ENCODE peak calls at places on chromosomes 7 and 10, in five cellular contexts. One of them, this sample, is unnamed.

GRCh38 chr7:90430614-90431445 is 27.6 kb downstream of the CLDN12 start:
- DNase-seq in cardiac muscle cell: peak
- DNase-seq in HFF-Myc: no peak
- DNase-seq in activated B cell treated with CpG ODN at 0.5 μM for 24 hours: no peak
- DNase-seq in cardiac fibroblast: no peak
- DNase-seq in this sample: no peak

GRCh38 chr10:118669020-118669766 is 73.7 kb upstream of the PRLHR start:
- DNase-seq in cardiac muscle cell: peak
- DNase-seq in HFF-Myc: peak
- DNase-seq in activated B cell treated with CpG ODN at 0.5 μM for 24 hours: no peak
- DNase-seq in cardiac fibroblast: peak
- DNase-seq in this sample: peak

GRCh38 chr7:139830779-139831498 is 1.9 kb downstream of the TBXAS1 start:
- DNase-seq in cardiac muscle cell: no peak
- DNase-seq in HFF-Myc: no peak
- DNase-seq in activated B cell treated with CpG ODN at 0.5 μM for 24 hours: no peak
- DNase-seq in cardiac fibroblast: no peak
- DNase-seq in this sample: no peak

GRCh38 chr7:2715341-2716231 is 27.6 kb downstream of the AMZ1 start:
- DNase-seq in cardiac muscle cell: no peak
- DNase-seq in HFF-Myc: no peak
- DNase-seq in activated B cell treated with CpG ODN at 0.5 μM for 24 hours: no peak
- DNase-seq in cardiac fibroblast: no peak
- DNase-seq in this sample: no peak

GRCh38 chr7:14233026-14233897 is 243.8 kb upstream of the ETV1 start:
- DNase-seq in cardiac muscle cell: peak
- DNase-seq in HFF-Myc: no peak
- DNase-seq in activated B cell treated with CpG ODN at 0.5 μM for 24 hours: no peak
- DNase-seq in cardiac fibroblast: peak
- DNase-seq in this sample: no peak

GRCh38 chr10:102375867-102376266 is 19.6 kb upstream of the NFKB2 start:
- DNase-seq in cardiac muscle cell: no peak
- DNase-seq in HFF-Myc: no peak
- DNase-seq in activated B cell treated with CpG ODN at 0.5 μM for 24 hours: no peak
- DNase-seq in cardiac fibroblast: no peak
- DNase-seq in this sample: no peak

GRCh38 chr10:33238643-33239042 is 95.8 kb downstream of the NRP1 start:
- DNase-seq in cardiac muscle cell: no peak
- DNase-seq in HFF-Myc: no peak
- DNase-seq in activated B cell treated with CpG ODN at 0.5 μM for 24 hours: no peak
- DNase-seq in cardiac fibroblast: peak
- DNase-seq in this sample: no peak

GRCh38 chr10:122557516-122557915 is 3.0 kb upstream of the DMBT1 start:
- DNase-seq in cardiac muscle cell: peak
- DNase-seq in HFF-Myc: no peak
- DNase-seq in activated B cell treated with CpG ODN at 0.5 μM for 24 hours: no peak
- DNase-seq in cardiac fibroblast: peak
- DNase-seq in this sample: no peak

GRCh38 chr10:93333278-93333978 is 148.7 kb downstream of the MYOF start:
- DNase-seq in cardiac muscle cell: no peak
- DNase-seq in HFF-Myc: no peak
- DNase-seq in activated B cell treated with CpG ODN at 0.5 μM for 24 hours: no peak
- DNase-seq in cardiac fibroblast: peak
- DNase-seq in this sample: no peak

GRCh38 chr7:100827330-100828226 is at the start of gene EPHB4:
- DNase-seq in cardiac muscle cell: peak
- DNase-seq in HFF-Myc: peak
- DNase-seq in activated B cell treated with CpG ODN at 0.5 μM for 24 hours: no peak
- DNase-seq in cardiac fibroblast: peak
- DNase-seq in this sample: peak

GRCh38 chr10:88216976-88217375 is 353.6 kb downstream of the PTEN start:
- DNase-seq in cardiac muscle cell: no peak
- DNase-seq in HFF-Myc: no peak
- DNase-seq in activated B cell treated with CpG ODN at 0.5 μM for 24 hours: no peak
- DNase-seq in cardiac fibroblast: no peak
- DNase-seq in this sample: no peak

GRCh38 chr10:24383681-24384106 is 174.8 kb downstream of the KIAA1217 start:
- DNase-seq in cardiac muscle cell: peak
- DNase-seq in HFF-Myc: peak
- DNase-seq in activated B cell treated with CpG ODN at 0.5 μM for 24 hours: no peak
- DNase-seq in cardiac fibroblast: peak
- DNase-seq in this sample: peak

GRCh38 chr7:100583132-100584045 is 2.5 kb downstream of the LRCH4 start:
- DNase-seq in cardiac muscle cell: peak
- DNase-seq in HFF-Myc: no peak
- DNase-seq in activated B cell treated with CpG ODN at 0.5 μM for 24 hours: peak
- DNase-seq in cardiac fibroblast: peak
- DNase-seq in this sample: no peak

GRCh38 chr10:130398090-130398994 is 262.2 kb downstream of the GLRX3 start:
- DNase-seq in cardiac muscle cell: no peak
- DNase-seq in HFF-Myc: no peak
- DNase-seq in activated B cell treated with CpG ODN at 0.5 μM for 24 hours: no peak
- DNase-seq in cardiac fibroblast: no peak
- DNase-seq in this sample: no peak

GRCh38 chr7:41448104-41448503 is 254.8 kb downstream of the INHBA start:
- DNase-seq in cardiac muscle cell: peak
- DNase-seq in HFF-Myc: no peak
- DNase-seq in activated B cell treated with CpG ODN at 0.5 μM for 24 hours: no peak
- DNase-seq in cardiac fibroblast: peak
- DNase-seq in this sample: no peak

GRCh38 chr10:1560535-1561192 is 176.7 kb downstream of the ADARB2 start:
- DNase-seq in cardiac muscle cell: no peak
- DNase-seq in HFF-Myc: no peak
- DNase-seq in activated B cell treated with CpG ODN at 0.5 μM for 24 hours: no peak
- DNase-seq in cardiac fibroblast: no peak
- DNase-seq in this sample: no peak

GRCh38 chr10:120012566-120012965 is 120.0 kb downstream of the SEC23IP start:
- DNase-seq in cardiac muscle cell: no peak
- DNase-seq in HFF-Myc: no peak
- DNase-seq in activated B cell treated with CpG ODN at 0.5 μM for 24 hours: no peak
- DNase-seq in cardiac fibroblast: no peak
- DNase-seq in this sample: no peak

GRCh38 chr7:43849069-43849468 is 20.2 kb downstream of the MRPS24 start:
- DNase-seq in cardiac muscle cell: no peak
- DNase-seq in HFF-Myc: no peak
- DNase-seq in activated B cell treated with CpG ODN at 0.5 μM for 24 hours: no peak
- DNase-seq in cardiac fibroblast: no peak
- DNase-seq in this sample: no peak

DNA sequence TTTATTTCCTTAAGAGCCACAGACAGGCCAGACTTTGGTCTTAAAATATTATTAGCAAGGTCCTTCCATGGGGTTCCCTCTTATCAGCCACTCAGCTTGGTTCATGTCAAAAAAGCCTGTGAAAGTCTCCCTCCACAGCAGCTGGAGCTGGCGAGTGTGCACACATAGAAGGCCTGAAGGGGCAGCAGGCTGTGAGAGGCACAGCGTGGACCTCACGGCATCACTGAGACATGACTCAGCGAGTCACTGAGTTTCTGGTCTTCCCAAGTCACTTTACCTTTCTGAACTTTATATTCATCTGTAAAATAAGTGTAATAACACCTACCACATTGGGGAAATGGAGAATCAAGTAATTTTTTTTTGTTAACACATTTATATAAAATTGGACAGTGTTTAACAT is 8.7 kb downstream of the TAF3 start:
- DNase-seq in cardiac muscle cell: peak
- DNase-seq in HFF-Myc: peak
- DNase-seq in activated B cell treated with CpG ODN at 0.5 μM for 24 hours: no peak
- DNase-seq in cardiac fibroblast: peak
- DNase-seq in this sample: no peak
- TF ChIP-seq CTCF in cardiac muscle cell: peak
- TF ChIP-seq CTCF in HFF-Myc: no peak
- TF ChIP-seq CTCF in activated B cell treated with CpG ODN at 0.5 μM for 24 hours: no peak
- TF ChIP-seq CTCF in cardiac fibroblast: peak
- TF ChIP-seq CTCF in this sample: no peak

DNA sequence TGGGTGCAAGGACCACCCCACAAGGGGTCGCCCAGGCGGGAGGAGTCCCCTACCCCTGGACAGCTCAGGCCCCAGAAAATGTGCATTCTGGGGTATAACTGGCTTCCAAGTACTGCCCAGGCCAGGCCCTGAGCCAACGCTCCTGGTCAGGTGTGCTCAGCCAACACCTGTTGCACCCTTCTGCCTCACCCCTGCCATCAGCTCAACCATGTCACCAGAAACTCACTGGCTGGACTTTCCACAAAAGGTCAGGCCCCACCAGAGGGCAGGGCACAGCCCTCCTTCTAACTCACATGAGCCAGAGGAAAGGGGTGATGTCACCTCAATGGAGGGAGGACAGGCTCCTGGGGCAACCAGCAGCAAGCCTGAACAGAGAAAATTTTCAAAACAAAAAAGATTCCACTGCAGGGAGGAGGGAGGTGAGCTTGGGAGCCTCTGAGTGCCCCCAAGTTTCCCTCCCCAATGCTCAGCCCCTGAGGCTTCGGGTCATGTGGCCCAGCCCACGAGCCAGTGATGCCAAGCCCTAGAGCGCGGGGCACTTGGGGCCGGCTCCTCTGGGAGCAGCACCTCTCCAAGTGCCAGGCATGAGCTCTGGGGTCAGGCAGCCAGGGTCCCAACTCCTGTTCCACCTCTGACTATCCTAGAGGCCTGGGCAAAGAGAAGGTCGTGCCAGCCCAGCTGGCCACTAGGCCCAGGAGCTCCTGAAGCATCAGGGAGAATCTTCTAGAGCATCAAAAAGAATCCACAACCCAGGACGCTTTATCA is 2.2 kb downstream of the OGDHL start:
- DNase-seq in cardiac muscle cell: no peak
- DNase-seq in HFF-Myc: no peak
- DNase-seq in activated B cell treated with CpG ODN at 0.5 μM for 24 hours: no peak
- DNase-seq in cardiac fibroblast: no peak
- DNase-seq in this sample: no peak
- TF ChIP-seq CTCF in cardiac muscle cell: no peak
- TF ChIP-seq CTCF in HFF-Myc: no peak
- TF ChIP-seq CTCF in activated B cell treated with CpG ODN at 0.5 μM for 24 hours: no peak
- TF ChIP-seq CTCF in cardiac fibroblast: no peak
- TF ChIP-seq CTCF in this sample: no peak

DNA sequence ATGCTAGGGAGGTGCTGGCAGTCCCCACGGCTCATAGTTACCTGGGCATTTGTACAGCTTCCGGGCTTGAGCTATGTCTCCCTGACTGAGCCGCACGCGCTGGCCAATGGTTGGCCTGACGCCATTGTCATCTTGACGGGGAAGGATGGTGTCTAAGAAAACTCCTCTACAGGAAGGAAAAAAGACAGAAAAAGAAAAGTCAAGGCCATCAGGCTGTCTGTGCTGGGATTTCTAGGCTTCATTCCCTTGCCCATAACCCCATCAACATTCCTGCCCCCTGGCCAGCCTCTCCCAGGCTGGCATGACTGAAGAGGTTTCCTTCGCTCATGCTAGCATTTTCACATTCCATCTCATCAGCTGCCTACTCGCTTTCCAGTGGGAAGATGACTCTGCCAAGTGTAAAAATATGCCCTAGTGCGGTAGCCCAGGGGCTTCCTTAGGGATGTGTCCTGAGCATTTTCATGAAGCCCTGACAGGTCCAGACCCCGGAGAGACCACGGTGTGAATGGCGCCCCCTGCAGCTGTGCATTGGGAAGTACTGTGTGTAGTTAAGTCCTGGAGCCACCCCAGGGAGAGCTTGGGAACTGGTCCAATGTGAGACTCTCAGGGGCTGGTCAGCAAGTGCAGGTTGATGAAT is 54.5 kb upstream of the OPALIN start:
- DNase-seq in cardiac muscle cell: no peak
- DNase-seq in HFF-Myc: no peak
- DNase-seq in activated B cell treated with CpG ODN at 0.5 μM for 24 hours: no peak
- DNase-seq in cardiac fibroblast: no peak
- DNase-seq in this sample: no peak
- TF ChIP-seq CTCF in cardiac muscle cell: peak
- TF ChIP-seq CTCF in HFF-Myc: peak
- TF ChIP-seq CTCF in activated B cell treated with CpG ODN at 0.5 μM for 24 hours: no peak
- TF ChIP-seq CTCF in cardiac fibroblast: no peak
- TF ChIP-seq CTCF in this sample: peak

GRCh38 chr7:33472348-33473025 is 343.1 kb downstream of the BBS9 start:
- DNase-seq in cardiac muscle cell: no peak
- DNase-seq in HFF-Myc: no peak
- DNase-seq in activated B cell treated with CpG ODN at 0.5 μM for 24 hours: no peak
- DNase-seq in cardiac fibroblast: no peak
- DNase-seq in this sample: no peak

GRCh38 chr7:33477719-33478480 is 348.5 kb downstream of the BBS9 start:
- DNase-seq in cardiac muscle cell: no peak
- DNase-seq in HFF-Myc: no peak
- DNase-seq in activated B cell treated with CpG ODN at 0.5 μM for 24 hours: no peak
- DNase-seq in cardiac fibroblast: no peak
- DNase-seq in this sample: no peak
- TF ChIP-seq CTCF in cardiac muscle cell: no peak
- TF ChIP-seq CTCF in HFF-Myc: no peak
- TF ChIP-seq CTCF in activated B cell treated with CpG ODN at 0.5 μM for 24 hours: no peak
- TF ChIP-seq CTCF in cardiac fibroblast: no peak
- TF ChIP-seq CTCF in this sample: no peak

GRCh38 chr7:45111298-45112223 is at the start of gene TBRG4:
- DNase-seq in cardiac muscle cell: peak
- DNase-seq in HFF-Myc: peak
- DNase-seq in activated B cell treated with CpG ODN at 0.5 μM for 24 hours: peak
- DNase-seq in cardiac fibroblast: peak
- DNase-seq in this sample: peak
- TF ChIP-seq CTCF in cardiac muscle cell: peak
- TF ChIP-seq CTCF in HFF-Myc: no peak
- TF ChIP-seq CTCF in activated B cell treated with CpG ODN at 0.5 μM for 24 hours: no peak
- TF ChIP-seq CTCF in cardiac fibroblast: peak
- TF ChIP-seq CTCF in this sample: peak

DNA sequence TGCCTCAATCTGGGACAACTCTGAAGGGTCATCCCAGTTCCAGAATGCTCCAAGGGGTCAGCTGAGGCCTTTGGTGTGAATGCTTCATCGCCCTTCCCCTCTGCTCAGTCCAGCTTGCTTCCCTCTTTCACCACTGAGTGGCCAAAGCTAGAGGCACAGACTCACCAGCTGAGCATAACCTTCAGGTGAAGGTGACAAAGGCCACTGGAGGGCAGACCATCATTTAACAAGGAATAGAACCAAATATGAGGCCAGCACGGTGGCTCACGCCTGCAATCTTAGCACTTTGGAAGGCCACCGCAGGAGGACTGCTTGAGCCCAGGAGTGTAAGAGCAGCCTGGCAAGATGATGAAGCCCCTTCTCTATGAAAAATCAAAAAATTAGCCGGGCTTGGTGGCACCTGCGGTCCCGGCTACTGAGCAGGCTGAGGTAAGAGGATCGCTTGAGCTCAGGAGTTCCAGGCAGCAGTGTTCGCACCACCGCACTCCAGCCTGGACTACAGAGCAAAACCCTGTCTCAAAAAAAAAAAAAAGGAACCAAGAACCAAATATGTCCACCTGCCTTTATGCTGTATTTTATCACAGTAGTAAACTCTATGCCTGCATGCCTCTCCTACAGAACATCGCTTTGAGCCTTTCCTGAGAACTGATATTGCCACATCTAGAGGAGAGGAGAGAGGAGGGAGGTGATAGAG is 13.4 kb downstream of the PRKAG2 start:
- DNase-seq in cardiac muscle cell: no peak
- DNase-seq in HFF-Myc: no peak
- DNase-seq in activated B cell treated with CpG ODN at 0.5 μM for 24 hours: no peak
- DNase-seq in cardiac fibroblast: no peak
- DNase-seq in this sample: no peak
- TF ChIP-seq CTCF in cardiac muscle cell: no peak
- TF ChIP-seq CTCF in HFF-Myc: no peak
- TF ChIP-seq CTCF in activated B cell treated with CpG ODN at 0.5 μM for 24 hours: no peak
- TF ChIP-seq CTCF in cardiac fibroblast: no peak
- TF ChIP-seq CTCF in this sample: no peak

DNA sequence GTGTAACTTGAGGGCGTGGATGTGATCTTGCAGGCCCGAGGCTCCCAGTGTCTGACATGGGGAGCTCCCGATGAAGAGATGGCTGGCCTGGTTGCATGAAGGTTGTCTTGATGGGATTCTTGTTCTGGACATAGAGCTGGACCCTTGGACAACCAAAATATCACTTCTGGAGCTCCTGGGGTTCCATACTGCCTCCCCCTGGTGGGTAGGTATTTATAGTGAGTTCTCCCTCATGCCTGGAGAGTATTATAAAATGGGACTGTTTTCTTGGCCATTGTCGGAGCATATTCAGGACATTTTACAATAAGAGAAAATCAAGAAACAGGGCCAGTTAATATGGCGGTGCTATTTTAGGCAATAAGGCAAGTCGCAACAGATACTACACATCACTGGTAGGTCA is 32.6 kb upstream of the GIMAP8 start:
- DNase-seq in cardiac muscle cell: no peak
- DNase-seq in HFF-Myc: no peak
- DNase-seq in activated B cell treated with CpG ODN at 0.5 μM for 24 hours: no peak
- DNase-seq in cardiac fibroblast: no peak
- DNase-seq in this sample: no peak
- TF ChIP-seq CTCF in cardiac muscle cell: no peak
- TF ChIP-seq CTCF in HFF-Myc: no peak
- TF ChIP-seq CTCF in activated B cell treated with CpG ODN at 0.5 μM for 24 hours: no peak
- TF ChIP-seq CTCF in cardiac fibroblast: peak
- TF ChIP-seq CTCF in this sample: no peak